ENCODE peak calls at places on chromosomes 7 and 10, in nine cellular contexts. H, U, K, Z, T, R, B, V and G are unnamed samples.

GRCh38 chr10:79086822-79087221 is 18.1 kb downstream of the ZMIZ1 start:
- DNase-seq in H (no peak), U (no peak), K (no peak), Z (no peak), T (no peak), R (no peak), B (no peak), V (no peak), G (no peak)

GRCh38 chr7:128166603-128167315 is 74.3 kb upstream of the LEP start:
- DNase-seq in H (peak), U (no peak), K (no peak), Z (no peak), T (peak), R (no peak), B (no peak), V (no peak), G (peak)

GRCh38 chr10:78457804-78458483 is 424.3 kb downstream of the RPS24 start:
- DNase-seq in H (no peak), U (no peak), K (no peak), Z (no peak), T (no peak), R (no peak), B (no peak), V (no peak), G (peak)

GRCh38 chr7:128017880-128018845 is 13.1 kb downstream of the LRRC4 start:
- DNase-seq in H (peak), U (peak), K (no peak), Z (no peak), T (no peak), R (no peak), B (no peak), V (no peak), G (peak)

GRCh38 chr10:86182150-86182549 is 184.4 kb downstream of the GRID1 start:
- DNase-seq in H (no peak), U (no peak), K (peak), Z (no peak), T (peak), R (no peak), B (peak), V (no peak), G (no peak)

GRCh38 chr10:79938728-79939380 is 10.1 kb downstream of the SFTPD start:
- DNase-seq in H (no peak), U (no peak), K (no peak), Z (peak), T (no peak), R (peak), B (no peak), V (peak), G (no peak)

GRCh38 chr10:121766426-121766825 is 161.4 kb downstream of the ATE1 start:
- DNase-seq in H (no peak), U (no peak), K (no peak), Z (no peak), T (no peak), R (no peak), B (no peak), V (no peak), G (no peak)

GRCh38 chr10:44233561-44234470 is 151.1 kb downstream of the CXCL12 start:
- DNase-seq in H (no peak), U (no peak), K (no peak), Z (peak), T (peak), R (no peak), B (no peak), V (peak), G (no peak)

GRCh38 chr10:71748671-71749191 is 24.6 kb downstream of the VSIR start:
- DNase-seq in H (no peak), U (no peak), K (peak), Z (peak), T (no peak), R (peak), B (no peak), V (peak), G (no peak)

GRCh38 chr7:70383369-70383768 is 748.6 kb upstream of the GALNT17 start:
- DNase-seq in H (no peak), U (no peak), K (no peak), Z (no peak), T (no peak), R (no peak), B (no peak), V (no peak), G (no peak)

GRCh38 chr7:108557617-108558016 is 11.9 kb downstream of the THAP5 start:
- DNase-seq in H (no peak), U (no peak), K (no peak), Z (no peak), T (no peak), R (no peak), B (no peak), V (no peak), G (no peak)

GRCh38 chr10:126524526-126524925 is 136.2 kb upstream of the ADAM12 start:
- DNase-seq in H (no peak), U (no peak), K (no peak), Z (no peak), T (no peak), R (no peak), B (no peak), V (no peak), G (no peak)

GRCh38 chr10:30842185-30842584 is 189.5 kb downstream of the ZNF438 start:
- DNase-seq in H (no peak), U (no peak), K (no peak), Z (no peak), T (no peak), R (no peak), B (no peak), V (no peak), G (no peak)

GRCh38 chr10:18157909-18158308 is 17.7 kb downstream of the CACNB2 start:
- DNase-seq in H (peak), U (no peak), K (no peak), Z (no peak), T (no peak), R (no peak), B (no peak), V (no peak), G (peak)

GRCh38 chr7:64870656-64871055 is 32.4 kb upstream of the ZNF273 start:
- DNase-seq in H (no peak), U (no peak), K (no peak), Z (no peak), T (no peak), R (no peak), B (no peak), V (no peak), G (no peak)

GRCh38 chr7:26598867-26599266 is 265.5 kb downstream of the SKAP2 start:
- DNase-seq in H (no peak), U (no peak), K (no peak), Z (no peak), T (no peak), R (no peak), B (no peak), V (no peak), G (no peak)

GRCh38 chr10:86355571-86356038 is 11.0 kb downstream of the GRID1 start:
- DNase-seq in H (no peak), U (peak), K (no peak), Z (peak), T (no peak), R (no peak), B (peak), V (peak), G (no peak)

GRCh38 chr7:149006345-149006725 is 22.0 kb downstream of the PDIA4 start:
- DNase-seq in H (no peak), U (no peak), K (no peak), Z (no peak), T (no peak), R (no peak), B (no peak), V (no peak), G (no peak)

GRCh38 chr7:149010451-149010850 is 17.9 kb downstream of the PDIA4 start:
- DNase-seq in H (no peak), U (no peak), K (no peak), Z (no peak), T (no peak), R (no peak), B (no peak), V (no peak), G (no peak)

GRCh38 chr7:149007146-149007545 is 21.2 kb downstream of the PDIA4 start:
- DNase-seq in H (no peak), U (no peak), K (peak), Z (no peak), T (no peak), R (no peak), B (no peak), V (no peak), G (no peak)

GRCh38 chr7:149005427-149006344 is 22.6 kb downstream of the PDIA4 start:
- DNase-seq in H (peak), U (peak), K (peak), Z (peak), T (peak), R (peak), B (peak), V (peak), G (peak)

DNA sequence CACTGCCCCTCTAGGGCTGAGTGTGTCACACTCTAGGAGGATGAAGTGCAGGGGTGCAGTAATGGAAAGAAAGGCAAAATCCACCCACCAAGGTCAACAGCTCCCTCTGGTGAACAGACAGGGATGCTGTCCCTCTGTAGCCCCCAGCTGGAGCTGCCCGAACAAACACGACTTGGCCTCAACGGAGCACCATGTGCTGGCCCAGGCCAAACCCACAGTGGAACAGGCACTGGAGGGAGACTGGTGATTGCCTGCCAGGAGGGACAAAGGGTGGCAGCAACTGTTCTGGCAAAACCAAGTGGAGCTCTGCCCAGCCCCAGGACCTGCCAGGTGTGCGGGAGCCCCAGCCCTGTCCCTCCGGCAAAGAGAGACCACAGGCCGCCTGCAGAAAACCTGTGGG is 20.7 kb downstream of the PDIA4 start:
- DNase-seq in H (no peak), U (no peak), K (peak), Z (no peak), T (no peak), R (no peak), B (no peak), V (no peak), G (no peak)
- TF ChIP-seq CTCF in H (peak), U (no peak), K (no peak), Z (no peak), T (peak), R (peak), B (no peak), V (no peak), G (no peak)

DNA sequence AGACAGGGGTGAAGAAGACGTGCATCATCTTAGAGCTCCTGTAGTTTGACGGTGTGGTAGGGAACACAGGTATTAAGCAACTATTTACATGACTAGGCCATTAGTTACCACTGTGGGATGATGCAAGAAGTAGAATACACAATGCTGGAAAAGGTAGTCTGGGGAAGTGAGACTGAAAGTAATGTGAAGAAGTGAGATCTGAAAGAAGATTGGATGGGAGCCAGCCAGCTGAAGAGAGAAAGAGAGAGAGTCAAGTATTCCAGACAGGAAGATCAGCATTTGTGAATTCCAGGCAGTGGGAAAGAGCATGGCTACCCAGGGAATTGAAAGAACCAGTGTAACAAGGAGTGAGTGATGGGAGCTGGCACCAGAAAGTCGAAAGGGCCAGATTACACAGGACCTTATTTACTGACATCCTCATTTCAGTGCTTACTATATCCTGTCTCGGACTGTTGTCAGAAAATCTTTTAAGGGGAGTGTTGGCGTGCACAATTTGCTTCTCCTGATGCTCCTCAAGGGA is 4.0 kb upstream of the CFAP58 start:
- DNase-seq in H (peak), U (no peak), K (no peak), Z (peak), T (no peak), R (peak), B (no peak), V (no peak), G (peak)
- H3K4me3 ChIP-seq in H (peak), U (no peak), K (peak), Z (no peak), T (no peak), R (peak), B (no peak), V (peak), G (no peak)

DNA sequence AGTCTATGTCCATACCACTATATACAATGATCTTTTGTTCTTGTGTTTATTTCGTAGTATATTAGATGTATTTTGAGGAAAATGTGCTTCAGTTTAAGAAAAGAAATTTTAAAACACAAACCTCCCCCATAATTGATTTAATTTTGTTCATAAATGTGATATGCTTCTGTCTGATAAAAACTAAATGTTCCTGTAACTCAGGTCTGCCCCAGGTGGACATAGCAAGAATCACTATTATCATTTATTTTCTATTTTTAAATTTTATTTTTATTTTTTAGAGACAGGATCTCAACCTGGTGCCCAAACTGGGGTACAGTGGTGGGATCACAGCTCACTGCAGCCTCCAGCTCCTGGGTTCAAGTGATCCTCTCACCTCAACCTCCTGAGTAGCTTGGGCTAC is 43.2 kb downstream of the BEND7 start:
- DNase-seq in H (peak), U (no peak), K (no peak), Z (no peak), T (no peak), R (no peak), B (no peak), V (no peak), G (peak)
- TF ChIP-seq CTCF in H (peak), U (peak), K (no peak), Z (peak), T (peak), R (peak), B (no peak), V (peak), G (peak)

DNA sequence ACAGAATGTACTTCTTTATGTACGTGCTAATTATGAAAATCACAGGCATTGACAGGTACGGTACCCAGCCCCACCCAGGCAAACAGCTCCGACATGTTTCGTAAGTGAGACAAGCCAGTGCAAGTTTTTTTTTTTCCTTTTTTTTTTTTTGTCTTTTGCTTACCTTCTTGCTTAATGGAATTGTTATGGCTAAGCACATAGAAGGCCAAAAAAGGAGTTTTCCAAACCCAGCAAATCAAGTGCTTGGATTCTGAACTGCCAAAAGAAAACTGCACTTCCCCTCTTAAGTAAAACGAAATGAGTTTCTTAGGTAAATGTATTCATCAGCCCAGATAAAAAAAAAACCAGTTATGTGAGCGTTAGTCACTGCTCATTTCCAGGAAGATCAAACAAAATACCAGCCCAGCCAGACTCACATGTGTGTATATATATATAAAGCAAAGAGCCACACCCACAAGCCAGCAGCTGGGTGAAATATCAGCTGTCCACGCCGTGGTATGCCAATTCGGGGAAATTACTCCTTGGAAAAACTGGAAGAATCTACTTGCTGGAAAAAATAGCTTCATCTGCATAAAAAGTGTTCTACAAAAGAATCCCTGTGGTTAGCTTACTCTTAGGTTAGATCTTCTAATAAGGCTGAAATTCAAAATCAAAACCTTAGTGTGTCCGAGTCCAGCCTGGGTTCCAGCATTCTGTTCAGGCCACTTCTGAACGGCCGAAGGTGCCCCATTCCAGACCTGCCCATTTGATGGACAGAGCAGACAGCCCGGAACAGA is 8.0 kb downstream of the KLF6 start:
- DNase-seq in H (peak), U (no peak), K (no peak), Z (peak), T (no peak), R (no peak), B (no peak), V (no peak), G (peak)
- H3K4me3 ChIP-seq in H (no peak), U (no peak), K (peak), Z (no peak), T (no peak), R (no peak), B (no peak), V (peak), G (no peak)

GRCh38 chr10:89838002-89838615 is 136.7 kb downstream of the KIF20B start:
- DNase-seq in H (no peak), U (no peak), K (no peak), Z (no peak), T (no peak), R (no peak), B (no peak), V (no peak), G (no peak)

GRCh38 chr10:89836840-89837172 is 135.4 kb downstream of the KIF20B start:
- DNase-seq in H (no peak), U (no peak), K (no peak), Z (no peak), T (no peak), R (no peak), B (no peak), V (no peak), G (no peak)

DNA sequence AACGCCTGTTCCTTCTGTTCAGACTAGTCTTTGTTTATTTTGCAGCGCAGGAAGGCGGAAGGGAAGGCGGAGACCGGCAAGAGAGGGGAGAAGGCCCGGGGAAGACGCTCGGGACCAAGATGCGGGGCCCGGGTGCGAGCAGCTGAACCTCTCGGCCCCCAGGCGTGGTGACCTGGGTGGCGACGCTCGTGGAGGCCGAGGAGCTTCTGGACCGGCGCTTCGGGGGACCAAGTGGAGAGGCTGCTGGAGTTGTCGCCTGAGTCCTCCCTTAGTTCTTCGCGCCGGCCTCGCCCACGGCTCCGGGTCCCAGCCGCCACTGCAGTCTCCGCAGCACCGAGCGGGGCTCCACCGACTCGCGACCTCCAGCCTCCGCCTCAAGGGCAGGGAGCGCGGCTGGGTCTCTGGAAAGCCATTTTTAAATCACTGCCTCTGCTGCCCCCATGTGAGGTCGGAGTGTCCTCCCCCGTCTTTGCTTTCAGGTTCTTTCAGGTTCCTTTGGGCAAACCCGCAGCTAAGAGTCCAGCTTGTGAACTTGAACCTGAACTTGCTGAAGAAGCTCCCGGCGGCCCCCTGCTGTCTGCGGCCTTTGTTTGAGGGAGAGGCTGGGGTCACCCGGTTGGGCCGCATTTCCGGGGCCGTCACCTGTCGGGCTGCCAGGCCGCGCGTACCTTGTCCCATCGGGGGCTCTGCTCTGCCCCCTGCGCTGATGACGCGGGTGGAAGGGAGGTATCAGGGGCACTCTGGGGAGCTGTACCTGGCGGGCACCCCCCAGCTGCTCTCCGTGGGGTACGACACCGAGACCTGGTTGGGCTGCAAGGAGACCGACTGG is 136.0 kb downstream of the KIF20B start:
- DNase-seq in H (peak), U (no peak), K (peak), Z (peak), T (no peak), R (peak), B (no peak), V (peak), G (peak)
- TF ChIP-seq CTCF in H (no peak), U (no peak), K (no peak), Z (no peak), T (no peak), R (peak), B (no peak), V (no peak), G (no peak)